ENCODE peak calls at places on chromosome 22, in six cellular contexts. T is hypothalamus; B is HEK293T; R is T1000; E is EL; C is stimulated activated CD8-positive, alpha-beta memory T cell treated with anti-CD3 and anti-CD28 coated beads, Interleukin-7, amount 100 ng/mL, for 24 hours. F is an unnamed sample.

GRCh38 chr22:38032681-38033521 is 24.3 kb upstream of the PICK1 start:
- DNase-seq in T (no peak), B (no peak), R (peak), E (peak), C (no peak), F (no peak)

GRCh38 chr22:30008401-30008800 is 71.9 kb upstream of the HORMAD2 start:
- DNase-seq in T (no peak), B (no peak), R (no peak), E (no peak), C (no peak), F (no peak)

GRCh38 chr22:33898121-33898520 is 22.2 kb downstream of the LARGE1 start:
- DNase-seq in T (no peak), B (no peak), R (no peak), E (no peak), C (no peak), F (no peak)

GRCh38 chr22:25062378-25063095 is 110.0 kb downstream of the KIAA1671 start:
- DNase-seq in T (no peak), B (no peak), R (no peak), E (no peak), C (peak), F (no peak)

GRCh38 chr22:40484906-40485660 is 114.7 kb downstream of the SGSM3 start:
- DNase-seq in T (no peak), B (no peak), R (no peak), E (no peak), C (no peak), F (no peak)

GRCh38 chr22:47474464-47474863 is 712.0 kb downstream of the TBC1D22A start:
- DNase-seq in T (no peak), B (no peak), R (no peak), E (no peak), C (no peak), F (no peak)

GRCh38 chr22:23177197-23177596 is 3.1 kb upstream of the BCR start:
- DNase-seq in T (no peak), B (no peak), R (no peak), E (no peak), C (no peak), F (no peak)

GRCh38 chr22:38868886-38869381 is 3.1 kb downstream of the CBX6 start:
- DNase-seq in T (peak), B (peak), R (peak), E (peak), C (peak), F (peak)

GRCh38 chr22:22810471-22810870 is 77.1 kb upstream of the IGLL5 start:
- DNase-seq in T (no peak), B (no peak), R (no peak), E (no peak), C (no peak), F (no peak)

GRCh38 chr22:43133401-43133800 is 9.8 kb downstream of the MCAT start:
- DNase-seq in T (no peak), B (no peak), R (no peak), E (no peak), C (no peak), F (no peak)

GRCh38 chr22:50304528-50305392 is 2.7 kb downstream of the PLXNB2 start:
- DNase-seq in T (peak), B (no peak), R (no peak), E (peak), C (no peak), F (no peak)

GRCh38 chr22:37485714-37486223 is 415 bp downstream of the MFNG start:
- DNase-seq in T (no peak), B (no peak), R (no peak), E (no peak), C (no peak), F (no peak)

GRCh38 chr22:22981670-22982571 is 88.4 kb upstream of the GNAZ start:
- DNase-seq in T (no peak), B (no peak), R (no peak), E (no peak), C (no peak), F (no peak)

GRCh38 chr22:31490496-31490925 is 869 bp upstream of the EIF4ENIF1 start:
- DNase-seq in T (peak), B (peak), R (peak), E (peak), C (peak), F (peak)

GRCh38 chr22:45462034-45462655 is 40.5 kb upstream of the FBLN1 start:
- DNase-seq in T (no peak), B (peak), R (no peak), E (no peak), C (no peak), F (no peak)

GRCh38 chr22:30234786-30235470 is 11.6 kb downstream of the LIF start:
- DNase-seq in T (no peak), B (no peak), R (no peak), E (peak), C (no peak), F (no peak)